ENCODE peak calls at places on chromosomes 2 and 18, in four cellular contexts. I is neuronal stem cell, G is neural progenitor cell, J is OCI-LY7. E is an unnamed sample.

GRCh38 chr18:32956591-32957310 is 183.9 kb upstream of the KLHL14 start:
- DNase-seq in I (no peak), G (peak; percentile 36), J (peak; percentile 10), E (peak; percentile 50)

GRCh38 chr2:120133572-120134244 is 89.5 kb downstream of the TMEM185B start:
- DNase-seq in I (no peak), G (no peak), J (no peak), E (peak; percentile 9)

GRCh38 chr18:32040936-32041335 is 22.3 kb downstream of the RNF125 start:
- DNase-seq in I (no peak), G (no peak), J (no peak), E (no peak)

GRCh38 chr2:100882645-100883613 is 63.0 kb downstream of the NPAS2 start:
- DNase-seq in I (no peak), G (no peak), J (no peak), E (no peak)

GRCh38 chr2:229665158-229665557 is 49.2 kb downstream of the DNER start:
- DNase-seq in I (no peak), G (no peak), J (no peak), E (no peak)

GRCh38 chr2:17539993-17540812 is at the start of gene VSNL1:
- DNase-seq in I (peak; percentile 93), G (peak; percentile 98), J (no peak), E (peak; percentile 74)

GRCh38 chr18:53947092-53947640 is 277.3 kb downstream of the MBD2 start:
- DNase-seq in I (no peak), G (no peak), J (no peak), E (no peak)

GRCh38 chr2:232927041-232927792 is 57.2 kb downstream of the SNORC start:
- DNase-seq in I (no peak), G (peak; percentile 45), J (no peak), E (peak; percentile 35)

GRCh38 chr2:14423145-14423906 is 209.2 kb upstream of the LRATD1 start:
- DNase-seq in I (no peak), G (no peak), J (no peak), E (no peak)

GRCh38 chr18:12398625-12399024 is 9.1 kb upstream of the PRELID3A start:
- DNase-seq in I (no peak), G (no peak), J (no peak), E (no peak)

GRCh38 chr2:40098786-40099470 is 319.9 kb upstream of the THUMPD2 start:
- DNase-seq in I (no peak), G (no peak), J (no peak), E (peak; percentile 50)

GRCh38 chr18:49844903-49845302 is 31.6 kb upstream of the ACAA2 start:
- DNase-seq in I (no peak), G (no peak), J (no peak), E (no peak)

DNA sequence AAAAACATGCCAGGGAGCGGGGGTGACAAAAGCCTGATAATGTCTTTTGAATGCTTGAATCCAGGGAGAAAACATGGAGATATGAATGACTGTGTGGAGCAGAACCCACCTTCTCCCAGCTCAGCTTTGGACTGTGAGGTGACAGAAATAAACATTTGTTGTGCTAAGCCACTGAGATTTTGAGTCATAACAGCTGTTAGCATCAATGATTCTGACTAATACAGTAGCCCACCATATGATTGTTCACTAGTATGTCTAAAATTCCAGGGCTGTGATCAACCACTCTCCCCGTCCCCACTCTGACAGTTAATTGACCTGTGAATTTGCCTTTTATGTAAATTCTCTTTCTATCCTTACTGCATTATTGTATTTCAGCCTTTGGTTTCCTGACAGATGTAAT is 69.1 kb downstream of the PDK1 start:
- DNase-seq in I (no peak), G (no peak), J (no peak), E (peak; percentile 52)
- H3K4me2 ChIP-seq in I (no peak overlapping the region), G (no peak overlapping the region), J (no peak overlapping the region), E (no peak overlapping the region)

GRCh38 chr2:161204846-161205245 is 44.6 kb downstream of the TANK start:
- DNase-seq in I (no peak), G (no peak), J (no peak), E (no peak)
- H3K4me2 ChIP-seq in I (no peak overlapping the region), G (no peak overlapping the region), J (no peak overlapping the region), E (no peak overlapping the region)

DNA sequence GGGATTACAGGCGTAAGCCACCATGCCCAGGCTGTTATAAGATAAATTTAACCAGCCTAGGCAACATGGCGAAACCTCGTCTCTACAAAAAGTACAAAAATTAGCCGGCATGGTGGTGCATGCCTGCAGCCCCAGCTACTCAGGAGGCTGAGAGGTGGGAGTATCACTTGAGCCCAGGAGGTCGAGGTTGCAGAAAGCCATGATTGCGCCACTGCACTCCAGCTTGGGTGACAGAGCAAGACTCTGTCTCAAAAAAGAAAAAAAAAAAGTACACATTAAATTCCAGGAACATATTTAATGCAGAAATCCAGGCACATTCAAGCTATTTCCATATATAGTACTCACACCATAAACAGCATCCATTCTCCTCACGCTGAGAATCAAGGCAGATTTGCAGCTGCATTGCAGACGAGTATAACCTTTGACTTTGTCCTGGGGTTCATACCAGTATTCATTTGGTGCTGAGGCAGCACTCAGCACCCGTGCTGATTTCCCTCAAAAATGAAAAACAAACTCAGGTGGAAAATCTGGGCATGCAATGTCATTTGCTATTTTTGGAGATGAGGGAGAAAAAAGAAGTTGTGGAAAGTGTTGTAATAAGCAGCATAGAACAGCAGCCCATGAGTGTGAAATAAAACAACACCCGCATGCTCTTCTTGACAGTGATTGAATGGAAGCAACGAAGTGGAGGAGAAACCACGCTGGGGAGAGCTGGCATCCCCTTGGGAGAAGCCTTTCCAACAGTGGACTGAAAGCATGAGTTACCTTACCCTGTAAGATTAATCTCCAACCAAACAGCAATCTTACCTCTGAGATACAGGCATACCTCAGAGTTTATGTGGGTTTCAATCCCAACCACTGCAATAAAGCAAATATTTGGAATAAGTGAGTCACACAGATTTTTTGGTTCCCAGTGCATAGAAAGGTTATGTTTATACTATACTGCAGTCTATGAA is 46.8 kb upstream of the ANXA4 start:
- DNase-seq in I (no peak), G (no peak), J (no peak), E (peak; percentile 74)
- H3K4me2 ChIP-seq in I (no peak overlapping the region), G (no peak overlapping the region), J (no peak overlapping the region), E (peak overlapping the region; percentile 56)

GRCh38 chr2:74908763-74909444 is 49.5 kb upstream of the POLE4 start:
- DNase-seq in I (no peak), G (peak; percentile 50), J (no peak), E (peak; percentile 56)
- H3K4me2 ChIP-seq in I (peak overlapping the region; percentile 43), G (peak overlapping the region; percentile 31), J (no peak overlapping the region), E (peak overlapping the region; percentile 74)

GRCh38 chr2:175854665-175855064 is 147.4 kb downstream of the LNPK start:
- DNase-seq in I (no peak), G (peak; percentile 23), J (no peak), E (no peak)

GRCh38 chr2:175855236-175855635 is 146.8 kb downstream of the LNPK start:
- DNase-seq in I (no peak), G (no peak), J (no peak), E (no peak)

GRCh38 chr2:175853110-175853509 is 149.0 kb downstream of the LNPK start:
- DNase-seq in I (no peak), G (no peak), J (no peak), E (no peak)

GRCh38 chr2:175854149-175854548 is 147.9 kb downstream of the LNPK start:
- DNase-seq in I (no peak), G (peak; percentile 65), J (no peak), E (no peak)

GRCh38 chr2:175855794-175856453 is 146.1 kb downstream of the LNPK start:
- DNase-seq in I (no peak), G (no peak), J (no peak), E (peak; percentile 86)
- H3K4me2 ChIP-seq in I (no peak overlapping the region), G (no peak overlapping the region), J (no peak overlapping the region), E (peak overlapping the region; percentile 65)

E was measured in GM23248.